ENCODE peak calls at places on chromosomes 11 and 22, in five cellular contexts. Y, O, N, T and W are unnamed samples.

GRCh38 chr11:64313491-64314145 is 3.7 kb downstream of the TRMT112 start:
- DNase-seq in T (no peak), N (no peak), O (no peak), Y (peak), W (no peak)

GRCh38 chr11:62388999-62389398 is 29.8 kb upstream of the SCGB1A1 start:
- DNase-seq in Y (no peak), O (no peak), N (no peak), T (no peak), W (no peak)

GRCh38 chr22:31155425-31155824 is 4.6 kb upstream of the RNF185 start:
- DNase-seq in T (no peak), N (no peak), Y (no peak), O (no peak), W (no peak)

GRCh38 chr11:47981667-47982404 is 1.5 kb downstream of the PTPRJ start:
- DNase-seq in T (no peak), Y (no peak), O (no peak), N (no peak), W (no peak)

GRCh38 chr11:209275-210121 is 2.0 kb downstream of the RIC8A start:
- DNase-seq in N (no peak), T (no peak), Y (peak), O (no peak), W (peak)

GRCh38 chr11:64856382-64857227 is 12.2 kb upstream of the CDC42BPG start:
- DNase-seq in O (peak), T (peak), N (peak), Y (peak), W (peak)

GRCh38 chr22:27164781-27165503 is 507.6 kb downstream of the MIAT start:
- DNase-seq in Y (no peak), T (no peak), O (no peak), N (no peak), W (no peak)

GRCh38 chr22:17578129-17578754 is 14.9 kb downstream of the SLC25A18 start:
- DNase-seq in O (no peak), Y (peak), T (no peak), N (no peak), W (no peak)

GRCh38 chr11:12889243-12889642 is 119.9 kb upstream of the RASSF10 start:
- DNase-seq in O (peak), N (no peak), Y (peak), T (no peak), W (no peak)

GRCh38 chr11:81165164-81165563 is 1568.5 kb downstream of the FAM181B start:
- DNase-seq in T (no peak), Y (no peak), O (no peak), N (no peak), W (no peak)

GRCh38 chr22:39153220-39153860 is 860 bp upstream of the CBX7 start:
- DNase-seq in O (no peak), Y (peak), T (no peak), N (no peak), W (no peak)

GRCh38 chr11:18171377-18172000 is 1.1 kb upstream of the MRGPRX4 start:
- DNase-seq in O (no peak), Y (no peak), N (peak), T (no peak), W (peak)

GRCh38 chr11:69943066-69943465 is 123.8 kb upstream of the FGF3 start:
- DNase-seq in O (no peak), N (peak), Y (peak), T (no peak), W (no peak)

GRCh38 chr22:35726398-35726797 is 8.7 kb downstream of the APOL5 start:
- DNase-seq in N (no peak), O (no peak), Y (no peak), T (no peak), W (no peak)

GRCh38 chr11:45449036-45449601 is 163.0 kb upstream of the SYT13 start:
- DNase-seq in Y (no peak), N (no peak), O (no peak), T (no peak), W (no peak)

GRCh38 chr11:34860034-34860433 is 56.1 kb downstream of the APIP start:
- DNase-seq in O (no peak), T (no peak), Y (no peak), N (no peak), W (no peak)

GRCh38 chr11:19978668-19979518 is 181.4 kb downstream of the DBX1 start:
- DNase-seq in T (no peak), N (peak), O (peak), Y (peak), W (peak)

GRCh38 chr11:60985991-60986915 is 14.8 kb downstream of the CD6 start:
- DNase-seq in O (no peak), N (no peak), Y (no peak), T (peak), W (peak)

GRCh38 chr22:20751185-20751851 is 22.6 kb upstream of the SERPIND1 start:
- DNase-seq in O (no peak), T (no peak), Y (no peak), N (no peak), W (no peak)